ENCODE peak calls at places on chromosome 12, in five cellular contexts. L, A, B, W and N are unnamed samples.

GRCh38 chr12:104063712-104064030 is 660 bp upstream of the HCFC2 start:
- DNase-seq in L (no peak), A (no peak), B (no peak), W (no peak), N (no peak)

GRCh38 chr12:131860472-131861260 is 32.5 kb downstream of the MMP17 start:
- DNase-seq in L (no peak), A (no peak), B (peak), W (no peak), N (no peak)

GRCh38 chr12:111428728-111429175 is 23.0 kb downstream of the SH2B3 start:
- DNase-seq in L (no peak), A (no peak), B (no peak), W (no peak), N (no peak)

GRCh38 chr12:30614031-30614430 is 81.6 kb downstream of the IPO8 start:
- DNase-seq in L (no peak), A (no peak), B (no peak), W (no peak), N (no peak)

GRCh38 chr12:49793620-49794019 is 34.6 kb downstream of the NCKAP5L start:
- DNase-seq in L (no peak), A (no peak), B (no peak), W (no peak), N (no peak)

GRCh38 chr12:388547-389137 is 478 bp downstream of the KDM5A start:
- DNase-seq in L (no peak), A (no peak), B (peak), W (no peak), N (no peak)

GRCh38 chr12:118103601-118104382 is at the start of gene VSIG10:
- DNase-seq in L (no peak), A (no peak), B (peak), W (no peak), N (no peak)

GRCh38 chr12:84497819-84498218 is 414.8 kb downstream of the SLC6A15 start:
- DNase-seq in L (no peak), A (no peak), B (no peak), W (no peak), N (no peak)

GRCh38 chr12:27979145-27979544 is 6.6 kb upstream of the PTHLH start:
- DNase-seq in L (no peak), A (no peak), B (no peak), W (no peak), N (no peak)

GRCh38 chr12:87812030-87812429 is 217.2 kb downstream of the C12orf50 start:
- DNase-seq in L (no peak), A (no peak), B (no peak), W (no peak), N (no peak)

GRCh38 chr12:116331876-116332275 is 54.4 kb upstream of the MED13L start:
- DNase-seq in L (no peak), A (no peak), B (no peak), W (no peak), N (no peak)

GRCh38 chr12:29415111-29415510 is 34.1 kb upstream of the ERGIC2 start:
- DNase-seq in L (no peak), A (no peak), B (no peak), W (no peak), N (no peak)

GRCh38 chr12:6684609-6685008 is 4.6 kb downstream of the ZNF384 start:
- DNase-seq in L (no peak), A (no peak), B (no peak), W (no peak), N (no peak)

GRCh38 chr12:132851465-132851864 is 22.8 kb upstream of the GOLGA3 start:
- DNase-seq in L (no peak), A (no peak), B (no peak), W (no peak), N (no peak)

GRCh38 chr12:46546634-46547273 is 174.2 kb upstream of the SLC38A2 start:
- DNase-seq in L (no peak), A (no peak), B (no peak), W (no peak), N (no peak)

GRCh38 chr12:85363382-85364190 is 83.6 kb downstream of the ALX1 start:
- DNase-seq in L (no peak), A (no peak), B (no peak), W (no peak), N (peak)

GRCh38 chr12:41122894-41123293 is 65.2 kb upstream of the PDZRN4 start:
- DNase-seq in L (no peak), A (no peak), B (no peak), W (no peak), N (no peak)

GRCh38 chr12:75982974-75983660 is 48.5 kb downstream of the PHLDA1 start:
- DNase-seq in L (no peak), A (no peak), B (no peak), W (no peak), N (no peak)

GRCh38 chr12:64531665-64532334 is 78.5 kb upstream of the RASSF3 start:
- DNase-seq in L (no peak), A (no peak), B (no peak), W (no peak), N (no peak)

GRCh38 chr12:80837342-80837978 is 100.3 kb downstream of the LIN7A start:
- DNase-seq in L (no peak), A (no peak), B (peak), W (peak), N (peak)

GRCh38 chr12:98172304-98172703 is 343.1 kb upstream of the TMPO start:
- DNase-seq in L (no peak), A (no peak), B (no peak), W (no peak), N (no peak)

GRCh38 chr12:108840605-108841328 is 16.6 kb downstream of the SSH1 start:
- DNase-seq in L (no peak), A (no peak), B (no peak), W (no peak), N (peak)

GRCh38 chr12:120421701-120422100 is 16.2 kb upstream of the COX6A1 start:
- DNase-seq in L (no peak), A (no peak), B (no peak), W (no peak), N (no peak)

GRCh38 chr12:131075611-131076010 is 121.9 kb downstream of the ADGRD1 start:
- DNase-seq in L (no peak), A (no peak), B (peak), W (no peak), N (no peak)